ENCODE peak calls at places on chromosomes 2 and 18, in ten cellular contexts. C is astrocyte of the spinal cord, N is body of pancreas, E is adipocyte, U is suprapubic skin, J is BJ, F is kidney, X is brain microvascular endothelial cell, Y is MM.1S, P is mammary epithelial cell. W is an unnamed sample.

GRCh38 chr2:71843391-71843850 is 304.2 kb downstream of the CYP26B1 start:
- DNase-seq in C (peak; percentile 50), N (no peak), E (peak; percentile 56), U (no peak), J (peak; percentile 42), F (no peak), X (peak; percentile 61), Y (no peak), P (peak; percentile 55), W (no peak)

GRCh38 chr2:240435955-240436625 is 627 bp downstream of the GPC1 start:
- DNase-seq in C (peak; percentile 25), N (peak; percentile 45), E (peak; percentile 55), U (no peak), J (no peak), F (peak; percentile 83), X (no peak), Y (no peak), P (peak; percentile 30), W (no peak)

GRCh38 chr2:118168606-118169005 is 80.3 kb downstream of the INSIG2 start:
- DNase-seq in C (no peak), N (no peak), E (no peak), U (no peak), J (no peak), F (no peak), X (no peak), Y (no peak), P (peak; percentile 27), W (no peak)

GRCh38 chr2:146239392-146240135 is 1605.3 kb upstream of the ACVR2A start:
- DNase-seq in C (peak; percentile 86), N (no peak), E (peak; percentile 68), U (no peak), J (peak; percentile 89), F (no peak), X (peak; percentile 72), Y (no peak), P (no peak), W (no peak)

GRCh38 chr2:206422493-206422892 is 20.8 kb upstream of the ADAM23 start:
- DNase-seq in C (no peak), N (peak; percentile 28), E (peak; percentile 33), U (no peak), J (no peak), F (no peak), X (peak; percentile 54), Y (no peak), P (no peak), W (no peak)

GRCh38 chr2:46446871-46447568 is 32.3 kb upstream of the TMEM247 start:
- DNase-seq in C (no peak), N (no peak), E (no peak), U (no peak), J (no peak), F (no peak), X (no peak), Y (no peak), P (no peak), W (no peak)

GRCh38 chr2:211093743-211094303 is 537.4 kb downstream of the CPS1 start:
- DNase-seq in C (no peak), N (no peak), E (no peak), U (no peak), J (no peak), F (no peak), X (no peak), Y (peak; percentile 51), P (peak; percentile 5), W (peak; percentile 23)

GRCh38 chr2:158034198-158034831 is 67.4 kb upstream of the UPP2 start:
- DNase-seq in C (peak; percentile 69), N (peak; percentile 67), E (peak; percentile 80), U (no peak), J (no peak), F (no peak), X (peak; percentile 73), Y (peak; percentile 61), P (peak; percentile 43), W (peak; percentile 57)

GRCh38 chr2:183037281-183037659 is 987 bp downstream of the NCKAP1 start:
- DNase-seq in C (peak; percentile 59), N (no peak), E (peak; percentile 69), U (no peak), J (no peak), F (no peak), X (no peak), Y (no peak), P (peak; percentile 63), W (no peak)

GRCh38 chr18:45104071-45104440 is 423.4 kb downstream of the SETBP1 start:
- DNase-seq in C (no peak), N (no peak), E (no peak), U (no peak), J (no peak), F (no peak), X (no peak), Y (peak; percentile 17), P (no peak), W (no peak)

GRCh38 chr2:119645173-119645846 is 33.7 kb upstream of the TMEM177 start:
- DNase-seq in C (no peak), N (no peak), E (no peak), U (no peak), J (no peak), F (no peak), X (peak; percentile 49), Y (no peak), P (no peak), W (no peak)

GRCh38 chr18:31420032-31420431 is 27.5 kb upstream of the DSG3 start:
- DNase-seq in C (no peak), N (no peak), E (no peak), U (no peak), J (no peak), F (no peak), X (no peak), Y (no peak), P (no peak), W (no peak)

GRCh38 chr2:226799976-226800940 is 638 bp upstream of the IRS1 start:
- DNase-seq in C (peak; percentile 26), N (peak; percentile 25), E (peak; percentile 35), U (peak; percentile 81), J (no peak), F (peak; percentile 84), X (no peak), Y (peak; percentile 19), P (no peak), W (no peak)

GRCh38 chr2:235831755-235832154 is 336.4 kb downstream of the GBX2 start:
- DNase-seq in C (no peak), N (no peak), E (no peak), U (no peak), J (no peak), F (no peak), X (no peak), Y (no peak), P (no peak), W (no peak)

DNA sequence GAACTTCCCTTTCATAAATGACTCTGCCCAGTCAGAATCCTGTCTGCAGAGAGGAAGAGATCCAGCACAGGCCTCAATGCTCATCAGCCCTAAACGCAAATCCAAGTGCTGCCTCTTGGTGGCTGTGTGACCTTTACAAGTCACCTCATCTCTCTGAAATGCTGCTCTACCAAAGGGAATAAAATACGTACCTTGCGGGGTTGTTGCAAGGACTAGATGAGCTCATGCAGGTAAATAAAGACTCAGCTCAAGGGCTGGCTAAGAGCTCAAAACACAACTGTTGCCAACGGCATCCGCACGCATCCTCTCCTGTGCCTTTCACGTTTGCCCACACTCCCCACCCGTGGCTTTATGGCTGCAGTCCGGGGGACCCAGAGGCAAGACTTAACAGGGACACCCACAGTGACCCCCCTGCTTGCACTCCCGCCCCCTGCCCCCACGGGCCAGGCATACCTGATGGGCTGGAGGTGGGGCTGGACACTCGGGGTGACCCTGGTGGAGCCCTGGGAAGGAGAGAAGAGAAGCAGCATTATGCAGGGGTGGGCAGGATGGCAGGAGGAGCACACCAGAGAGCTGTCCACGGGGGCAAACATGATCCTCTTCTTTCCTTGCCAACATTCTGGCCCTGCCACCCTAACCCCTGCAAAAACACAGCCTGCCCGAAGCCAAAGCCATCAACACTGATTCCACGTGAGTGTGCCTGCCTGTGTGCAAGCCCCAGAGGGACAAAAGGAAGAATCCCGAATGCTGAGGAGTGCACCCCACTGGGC is 102.6 kb downstream of the TNS1 start:
- DNase-seq in C (no peak), N (peak; percentile 54), E (no peak), U (no peak), J (no peak), F (no peak), X (no peak), Y (no peak), P (no peak), W (no peak)
- H3K4me3 ChIP-seq in C (no peak overlapping the region), N (no peak overlapping the region), E (no peak overlapping the region), U (no peak overlapping the region), J (no peak overlapping the region), F (peak overlapping the region; percentile 11), X (no peak overlapping the region), Y (no peak overlapping the region), P (no peak overlapping the region), W (no peak overlapping the region)

DNA sequence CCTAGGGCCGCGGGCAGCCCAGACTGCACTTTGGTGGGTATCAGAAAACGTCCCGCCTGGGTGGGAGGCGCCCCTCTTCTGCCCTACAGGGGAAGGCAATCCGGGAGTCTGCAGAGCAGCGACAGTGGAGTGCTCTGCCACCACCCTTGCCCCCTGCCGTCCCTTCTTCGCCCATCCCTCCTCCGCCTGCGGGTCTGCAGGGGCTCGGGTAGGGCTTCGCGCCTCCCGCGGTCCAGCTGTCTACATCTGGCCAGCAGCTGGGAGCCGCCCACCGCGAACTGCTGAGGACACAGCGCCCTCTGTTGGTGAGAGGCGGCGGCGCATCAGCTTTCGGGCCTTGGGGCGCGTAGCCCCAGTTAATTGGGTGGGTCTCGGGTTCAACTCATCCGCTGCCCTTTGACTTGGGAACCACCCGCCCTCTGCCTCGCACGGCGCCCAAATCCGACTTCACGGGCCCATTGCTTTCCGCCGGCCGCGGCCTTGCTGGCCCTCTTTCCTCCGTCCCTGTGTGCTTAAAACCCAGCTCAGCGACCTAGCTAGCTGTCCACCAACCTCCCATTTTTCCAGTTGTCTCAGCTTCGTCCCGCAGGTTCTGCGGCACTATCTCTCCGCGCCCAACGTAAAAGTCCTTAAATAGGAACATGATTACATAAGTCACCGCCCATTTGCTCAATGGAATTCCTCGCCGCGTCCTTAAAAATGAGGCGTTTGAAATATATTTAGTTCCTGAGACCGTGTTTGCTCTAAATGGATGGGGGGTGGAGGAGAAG is 17.6 kb downstream of the WNT10A start:
- DNase-seq in C (peak; percentile 12), N (peak; percentile 58), E (peak; percentile 84), U (peak; percentile 89), J (no peak), F (peak; percentile 89), X (peak; percentile 30), Y (peak; percentile 77), P (peak; percentile 36), W (peak; percentile 84)
- H3K4me3 ChIP-seq in C (no peak overlapping the region), N (no peak overlapping the region), E (peak overlapping the region; percentile 51), U (peak overlapping the region; percentile 15), J (no peak overlapping the region), F (no peak overlapping the region), X (no peak overlapping the region), Y (peak overlapping the region; percentile 59), P (no peak overlapping the region), W (peak overlapping the region; percentile 85)

DNA sequence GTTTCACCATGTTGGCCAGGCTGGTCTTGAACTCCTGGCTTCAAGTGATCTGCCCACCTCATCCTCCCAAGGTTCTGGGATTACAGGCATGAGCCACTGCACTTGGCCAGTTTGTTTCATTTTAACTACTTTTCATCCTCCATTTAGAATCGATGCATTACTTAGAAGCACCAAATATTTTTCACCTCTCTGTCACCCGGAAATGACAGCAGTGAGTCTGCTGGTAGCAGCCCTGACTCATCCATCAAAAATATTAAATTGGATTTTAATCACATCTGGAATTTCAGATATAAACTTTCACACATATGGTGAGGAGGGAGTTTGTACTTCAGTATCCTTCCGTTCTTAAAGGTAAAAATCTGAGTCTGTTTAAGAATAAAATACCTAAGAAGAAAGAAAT is 279.3 kb upstream of the SIX2 start:
- DNase-seq in C (peak; percentile 50), N (no peak), E (no peak), U (no peak), J (no peak), F (no peak), X (peak; percentile 81), Y (no peak), P (peak; percentile 14), W (peak; percentile 7)
- H3K4me3 ChIP-seq in C (no peak overlapping the region), N (no peak overlapping the region), E (no peak overlapping the region), U (no peak overlapping the region), J (no peak overlapping the region), F (no peak overlapping the region), X (no peak overlapping the region), Y (no peak overlapping the region), P (no peak overlapping the region), W (no peak overlapping the region)

GRCh38 chr2:102704531-102704930 is 57.3 kb upstream of the TMEM182 start:
- DNase-seq in C (no peak), N (no peak), E (no peak), U (no peak), J (no peak), F (no peak), X (no peak), Y (no peak), P (no peak), W (no peak)
- H3K4me3 ChIP-seq in C (no peak overlapping the region), N (no peak overlapping the region), E (no peak overlapping the region), U (no peak overlapping the region), J (no peak overlapping the region), F (no peak overlapping the region), X (no peak overlapping the region), Y (no peak overlapping the region), P (no peak overlapping the region), W (no peak overlapping the region)

W was measured in GM12865.